ENCODE peak calls at places on chromosomes 2 and 18, in seven cellular contexts. Y, Q, R, G, I, D and P are unnamed samples.

GRCh38 chr2:72915907-72916742 is 1.2 kb upstream of the EMX1 start:
- DNase-seq in I (peak), G (peak), Q (peak), D (no peak), Y (peak), R (no peak), P (no peak)

GRCh38 chr2:70024284-70024683 is 62.9 kb upstream of the ASPRV1 start:
- DNase-seq in G (no peak), Y (no peak), Q (no peak), R (no peak), I (no peak), D (no peak), P (no peak)

GRCh38 chr2:38498039-38498438 is 104.7 kb downstream of the HNRNPLL start:
- DNase-seq in G (no peak), R (peak), I (no peak), Q (no peak), Y (no peak), D (no peak), P (no peak)

GRCh38 chr2:120432293-120432975 is 86.5 kb downstream of the INHBB start:
- DNase-seq in Q (no peak), R (no peak), D (no peak), Y (no peak), I (no peak), G (no peak), P (no peak)

GRCh38 chr2:26324903-26325302 is 21.0 kb upstream of the SELENOI start:
- DNase-seq in Y (no peak), I (no peak), G (no peak), Q (no peak), R (no peak), D (no peak), P (no peak)

GRCh38 chr18:35178260-35178659 is 62.6 kb upstream of the ZNF397 start:
- DNase-seq in R (no peak), Y (peak), Q (no peak), G (peak), D (peak), I (no peak), P (peak)

GRCh38 chr18:64288446-64288845 is 139.6 kb upstream of the LINC00305 start:
- DNase-seq in R (no peak), G (no peak), D (no peak), Q (no peak), I (no peak), Y (no peak), P (no peak)

GRCh38 chr2:189254268-189254883 is 74.8 kb upstream of the COL5A2 start:
- DNase-seq in R (peak), Y (peak), G (peak), Q (no peak), D (peak), I (no peak), P (peak)

GRCh38 chr18:31223371-31223770 is 60.7 kb upstream of the DSC1 start:
- DNase-seq in R (no peak), Q (no peak), G (no peak), I (no peak), D (no peak), Y (no peak), P (no peak)

GRCh38 chr2:98269274-98269673 is 77.0 kb upstream of the CNGA3 start:
- DNase-seq in Y (peak), D (peak), Q (peak), G (peak), I (no peak), R (no peak), P (peak)

GRCh38 chr2:226601881-226602280 is 197.7 kb downstream of the IRS1 start:
- DNase-seq in D (peak), Q (no peak), I (no peak), Y (peak), G (peak), R (no peak), P (peak)

GRCh38 chr2:101509498-101510274 is 34.8 kb upstream of the RFX8 start:
- DNase-seq in Y (peak), R (no peak), Q (no peak), G (peak), I (no peak), D (no peak), P (peak)

GRCh38 chr18:379665-380356 is 112.0 kb upstream of the THOC1 start:
- DNase-seq in Y (no peak), D (peak), Q (no peak), R (no peak), I (no peak), G (peak), P (no peak)

GRCh38 chr2:17331636-17332035 is 186.6 kb downstream of the RAD51AP2 start:
- DNase-seq in D (no peak), Y (no peak), Q (no peak), G (no peak), R (no peak), I (no peak), P (no peak)

GRCh38 chr2:209872675-209873074 is 101.0 kb downstream of the UNC80 start:
- DNase-seq in G (peak), Q (no peak), D (no peak), R (no peak), Y (peak), I (no peak), P (no peak)

GRCh38 chr2:237128026-237128703 is 42.5 kb downstream of the COPS8 start:
- DNase-seq in R (peak), Q (peak), D (peak), I (peak), Y (peak), G (peak), P (peak)

GRCh38 chr18:57210101-57210661 is 63.3 kb downstream of the BOD1L2 start:
- DNase-seq in Q (peak), I (no peak), D (peak), R (no peak), G (peak), Y (peak), P (peak)

GRCh38 chr2:143704432-143705106 is 575.4 kb downstream of the ARHGAP15 start:
- DNase-seq in G (no peak), Q (no peak), D (no peak), R (no peak), I (no peak), Y (no peak), P (no peak)

DNA sequence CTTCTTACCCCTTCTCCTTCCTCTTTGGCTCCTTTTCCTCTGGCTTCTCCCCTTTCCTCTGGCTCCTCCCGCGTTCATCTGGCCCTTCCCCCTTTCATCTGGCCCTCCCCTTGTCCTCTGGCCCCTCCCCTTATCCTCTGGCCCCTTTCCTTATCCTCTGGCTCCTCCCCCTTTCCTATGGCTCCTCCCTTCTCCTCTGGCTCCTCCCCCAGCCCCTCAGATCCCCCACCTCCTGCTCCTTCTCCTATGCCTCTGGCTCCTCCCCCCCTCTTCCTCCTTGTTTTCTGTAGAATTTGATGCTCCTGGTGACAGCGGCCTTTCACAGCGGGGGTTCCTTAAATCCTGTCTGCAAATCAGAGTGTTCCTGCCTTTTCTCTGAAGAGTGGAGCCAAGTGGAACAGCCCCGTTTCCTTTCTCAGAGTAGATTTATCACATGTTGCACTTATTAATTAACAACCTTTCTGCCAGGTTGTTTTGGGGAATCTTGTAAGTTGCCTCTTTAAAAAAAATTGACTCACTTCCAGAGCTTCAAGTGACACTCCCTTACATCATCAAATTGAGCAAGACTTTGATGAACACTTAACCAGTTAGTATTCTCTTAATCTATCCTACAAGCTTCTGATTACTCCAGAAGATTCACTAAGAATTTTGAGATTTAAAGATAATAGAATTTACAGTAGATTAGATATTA is 27.9 kb downstream of the FABP1 start:
- DNase-seq in R (no peak), G (no peak), I (no peak), D (peak), Q (peak), Y (peak), P (peak)
- H3K4me3 ChIP-seq in R (no peak), G (no peak), I (no peak), D (no peak), Q (no peak), Y (no peak), P (no peak)

GRCh38 chr2:215052810-215053209 is 85.6 kb downstream of the ABCA12 start:
- DNase-seq in D (no peak), Q (no peak), R (no peak), G (no peak), I (no peak), Y (no peak), P (no peak)

GRCh38 chr2:215052404-215052803 is 86.0 kb downstream of the ABCA12 start:
- DNase-seq in Y (no peak), R (no peak), I (no peak), G (no peak), D (no peak), Q (no peak), P (no peak)

DNA sequence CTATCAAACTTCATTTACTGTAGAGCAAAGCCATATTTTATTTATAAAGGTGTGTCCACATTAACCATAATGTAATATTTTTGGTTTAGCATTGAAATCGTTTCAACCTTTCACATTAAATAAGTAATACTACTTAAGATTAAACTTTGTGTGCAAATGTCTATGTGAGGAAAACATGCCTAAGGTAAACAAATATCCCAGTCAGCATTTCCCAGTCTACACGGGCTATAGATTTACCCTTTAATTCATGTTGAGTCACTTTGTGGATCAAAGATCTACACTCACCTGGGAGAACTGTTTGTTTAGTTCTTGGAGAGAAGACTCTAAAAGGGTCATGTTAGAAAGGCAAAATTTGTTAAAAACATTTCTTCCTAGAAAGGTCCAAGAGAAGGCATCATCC is 89.1 kb downstream of the ABCA12 start:
- DNase-seq in Q (no peak), Y (no peak), R (no peak), G (no peak), D (no peak), I (no peak), P (no peak)
- TF ChIP-seq CTCF in Q (no peak), Y (no peak), R (no peak), G (no peak), D (no peak), I (no peak), P (no peak)

DNA sequence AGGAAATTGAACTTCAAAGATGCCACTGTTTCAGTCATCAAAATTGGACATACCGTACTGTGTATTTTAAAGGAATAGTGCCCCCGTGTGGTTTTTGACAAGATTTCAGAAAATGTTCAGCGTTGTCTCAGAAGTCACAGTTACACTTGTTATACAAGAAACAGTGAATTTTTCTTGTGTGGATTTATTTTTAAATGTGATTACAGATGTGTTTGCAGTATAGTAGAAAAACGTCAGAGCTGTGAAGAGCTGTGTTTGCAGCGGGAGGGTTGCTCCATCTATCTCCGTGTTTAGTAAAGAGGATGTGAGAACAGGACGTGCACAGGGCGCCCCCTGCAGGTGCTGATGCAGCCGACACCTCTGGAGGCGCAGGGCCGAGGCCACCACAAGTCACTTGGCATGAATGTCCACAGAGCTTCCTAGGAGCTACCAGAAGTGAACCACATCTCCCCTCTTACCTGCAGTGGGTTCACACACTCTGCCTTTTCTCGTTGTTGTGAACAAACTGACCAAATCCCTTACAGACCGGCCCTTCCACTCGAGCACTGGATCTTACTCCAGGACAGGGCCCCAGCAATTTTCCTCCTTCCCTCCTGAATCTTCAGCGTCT is 73.1 kb downstream of the CACNB4 start:
- DNase-seq in R (peak), Y (peak), G (peak), Q (peak), D (peak), I (peak), P (peak)
- H3K4me3 ChIP-seq in R (peak), Y (peak), G (peak), Q (peak), D (peak), I (peak), P (peak)

GRCh38 chr18:59631583-59632181 is 65.5 kb downstream of the CCBE1 start:
- DNase-seq in G (peak), I (no peak), R (no peak), D (peak), Y (peak), Q (peak), P (peak)
- TF ChIP-seq CTCF in G (peak), I (no peak), R (peak), D (peak), Y (peak), Q (peak), P (peak)

GRCh38 chr2:191030521-191031154 is 16.7 kb upstream of the STAT1 start:
- DNase-seq in D (peak), I (no peak), Y (peak), Q (peak), G (peak), R (no peak), P (peak)
- H3K4me3 ChIP-seq in D (no peak), I (no peak), Y (no peak), Q (no peak), G (no peak), R (no peak), P (no peak)

GRCh38 chr2:100482741-100483140 is 12.5 kb downstream of the NMS start:
- DNase-seq in I (no peak), R (no peak), Y (peak), G (no peak), Q (peak), D (no peak), P (no peak)
- TF ChIP-seq CTCF in I (no peak), R (no peak), Y (peak), G (no peak), Q (peak), D (no peak), P (peak)

GRCh38 chr2:23412556-23413155 is 27.7 kb downstream of the KLHL29 start:
- DNase-seq in R (no peak), I (no peak), G (peak), Q (no peak), D (peak), Y (peak), P (peak)
- H3K4me3 ChIP-seq in R (no peak), I (no peak), G (no peak), Q (no peak), D (no peak), Y (no peak), P (no peak)

DNA sequence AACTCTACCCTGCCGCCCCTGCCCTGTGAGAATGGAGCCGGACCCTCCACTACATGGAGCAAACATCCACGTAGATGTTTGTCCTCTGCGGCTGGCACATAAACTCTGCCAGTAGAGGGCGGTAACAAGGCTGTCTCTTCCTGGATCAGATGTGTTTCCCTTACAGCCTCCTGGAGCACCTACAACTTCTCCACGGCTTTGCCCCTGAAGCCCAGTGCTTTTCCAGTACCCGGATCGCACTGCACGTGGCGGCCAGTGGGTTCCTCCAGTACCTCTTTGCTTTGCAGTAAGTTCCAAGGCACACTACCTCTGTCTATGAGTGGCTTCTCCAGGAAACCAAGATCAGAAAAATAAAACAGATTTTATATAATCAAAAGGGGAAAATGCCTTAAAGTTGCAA is 651.3 kb downstream of the DCDC2C start:
- DNase-seq in Y (no peak), R (no peak), D (no peak), I (no peak), Q (no peak), G (no peak), P (no peak)
- TF ChIP-seq CTCF in Y (no peak), R (no peak), D (no peak), I (no peak), Q (no peak), G (peak), P (no peak)

GRCh38 chr2:201933792-201934229 is 99.8 kb upstream of the FZD7 start:
- DNase-seq in D (no peak), I (no peak), G (peak), Q (no peak), R (no peak), Y (no peak), P (no peak)
- H3K4me3 ChIP-seq in D (no peak), I (no peak), G (no peak), Q (no peak), R (no peak), Y (no peak), P (no peak)

DNA sequence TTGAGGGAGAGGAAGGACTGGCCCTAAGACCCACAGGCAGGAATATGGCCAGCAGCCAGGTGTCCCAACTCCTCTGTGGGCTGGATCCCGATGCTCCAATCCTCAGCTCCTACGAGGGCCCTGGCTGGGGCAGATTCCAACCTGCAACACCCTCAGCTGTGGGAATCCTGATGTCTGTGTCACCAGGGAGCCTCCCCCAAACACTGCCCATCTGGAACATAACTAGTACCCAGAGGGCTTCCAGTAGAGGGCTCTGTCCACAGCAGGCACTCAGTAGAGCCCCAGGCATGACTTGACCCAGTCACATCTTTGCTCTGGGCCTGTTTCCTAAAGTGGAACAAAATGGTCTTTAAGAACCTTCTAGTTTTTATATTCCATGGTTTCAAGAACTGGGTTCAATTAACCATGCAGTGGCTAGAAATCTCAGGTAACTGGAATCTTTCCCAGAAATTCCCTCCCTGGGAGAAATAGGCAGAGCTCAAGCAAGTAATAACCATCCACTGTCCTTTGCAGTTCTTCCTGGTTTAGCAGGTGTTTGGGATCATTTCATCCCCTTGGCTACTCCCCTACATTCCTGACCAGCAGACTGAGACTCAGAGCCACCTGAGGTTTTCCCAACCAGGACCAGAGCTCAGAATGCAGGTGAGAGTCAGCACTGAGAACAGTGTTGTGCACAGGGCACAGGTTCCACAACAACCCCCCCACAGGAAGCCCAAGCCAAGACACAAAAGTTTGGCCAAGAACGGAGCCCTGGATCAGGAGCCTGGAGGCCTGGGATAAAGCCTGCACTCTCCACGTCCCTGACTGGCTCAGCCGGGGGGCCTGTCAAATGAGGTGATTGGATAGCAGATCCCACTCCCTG is 20.8 kb upstream of the LOXHD1 start:
- DNase-seq in G (peak), D (no peak), R (no peak), Q (no peak), Y (no peak), I (no peak), P (no peak)
- TF ChIP-seq CTCF in G (no peak), D (no peak), R (no peak), Q (no peak), Y (no peak), I (no peak), P (no peak)